ENCODE peak calls at places on chromosome 6, in five cellular contexts. U, L, V, M and E are unnamed samples.

GRCh38 chr6:76351275-76351674 is 278.8 kb upstream of the IMPG1 start:
- DNase-seq in V (no peak), U (peak; percentile 36), M (no peak), L (no peak), E (peak; percentile 53)

GRCh38 chr6:45854343-45854742 is 161.3 kb downstream of the CLIC5 start:
- DNase-seq in U (no peak), V (no peak), M (no peak), L (no peak), E (no peak)

GRCh38 chr6:16947461-16948159 is 154.2 kb upstream of the STMND1 start:
- DNase-seq in U (no peak), M (peak; percentile 100), L (no peak), V (peak; percentile 98), E (peak; percentile 88)

GRCh38 chr6:132005177-132005576 is 54.0 kb upstream of the CCN2 start:
- DNase-seq in M (no peak), V (no peak), U (no peak), L (no peak), E (no peak)

GRCh38 chr6:166660157-166660686 is 33.2 kb upstream of the RPS6KA2 start:
- DNase-seq in M (no peak), L (no peak), U (no peak), V (no peak), E (no peak)

GRCh38 chr6:67393356-67393755 is 1241.7 kb upstream of the ADGRB3 start:
- DNase-seq in V (peak; percentile 1), U (no peak), L (no peak), M (no peak), E (no peak)

GRCh38 chr6:121526282-121526681 is 90.8 kb downstream of the GJA1 start:
- DNase-seq in M (no peak), L (no peak), U (no peak), V (no peak), E (no peak)

GRCh38 chr6:106728296-106728870 is 99.0 kb downstream of the QRSL1 start:
- DNase-seq in M (no peak), L (no peak), V (no peak), U (no peak), E (peak; percentile 52)

GRCh38 chr6:12483712-12484111 is 193.6 kb downstream of the EDN1 start:
- DNase-seq in L (no peak), V (peak; percentile 60), U (no peak), M (peak; percentile 49), E (peak; percentile 76)

GRCh38 chr6:116922853-116923548 is 46.0 kb downstream of the RFX6 start:
- DNase-seq in L (no peak), U (no peak), M (no peak), V (no peak), E (no peak)

GRCh38 chr6:118333772-118334171 is 214.3 kb upstream of the PLN start:
- DNase-seq in U (no peak), L (no peak), V (no peak), M (no peak), E (no peak)

GRCh38 chr6:109503327-109504224 is 20.6 kb upstream of the ZBTB24 start:
- DNase-seq in U (no peak), L (no peak), M (peak; percentile 47), V (no peak), E (no peak)

GRCh38 chr6:30641048-30641447 is 5.9 kb upstream of the C6orf136 start:
- DNase-seq in L (no peak), V (no peak), U (no peak), M (no peak), E (no peak)

GRCh38 chr6:79813854-79814477 is 133.4 kb downstream of the ELOVL4 start:
- DNase-seq in U (peak; percentile 80), M (peak; percentile 68), L (peak; percentile 46), V (peak; percentile 75), E (peak; percentile 79)

GRCh38 chr6:157707576-157707975 is 115.5 kb upstream of the SNX9 start:
- DNase-seq in U (no peak), L (no peak), V (no peak), M (no peak), E (no peak)

GRCh38 chr6:25472314-25472713 is 179.7 kb upstream of the SCGN start:
- DNase-seq in V (no peak), M (no peak), L (no peak), U (no peak), E (peak; percentile 16)

DNA sequence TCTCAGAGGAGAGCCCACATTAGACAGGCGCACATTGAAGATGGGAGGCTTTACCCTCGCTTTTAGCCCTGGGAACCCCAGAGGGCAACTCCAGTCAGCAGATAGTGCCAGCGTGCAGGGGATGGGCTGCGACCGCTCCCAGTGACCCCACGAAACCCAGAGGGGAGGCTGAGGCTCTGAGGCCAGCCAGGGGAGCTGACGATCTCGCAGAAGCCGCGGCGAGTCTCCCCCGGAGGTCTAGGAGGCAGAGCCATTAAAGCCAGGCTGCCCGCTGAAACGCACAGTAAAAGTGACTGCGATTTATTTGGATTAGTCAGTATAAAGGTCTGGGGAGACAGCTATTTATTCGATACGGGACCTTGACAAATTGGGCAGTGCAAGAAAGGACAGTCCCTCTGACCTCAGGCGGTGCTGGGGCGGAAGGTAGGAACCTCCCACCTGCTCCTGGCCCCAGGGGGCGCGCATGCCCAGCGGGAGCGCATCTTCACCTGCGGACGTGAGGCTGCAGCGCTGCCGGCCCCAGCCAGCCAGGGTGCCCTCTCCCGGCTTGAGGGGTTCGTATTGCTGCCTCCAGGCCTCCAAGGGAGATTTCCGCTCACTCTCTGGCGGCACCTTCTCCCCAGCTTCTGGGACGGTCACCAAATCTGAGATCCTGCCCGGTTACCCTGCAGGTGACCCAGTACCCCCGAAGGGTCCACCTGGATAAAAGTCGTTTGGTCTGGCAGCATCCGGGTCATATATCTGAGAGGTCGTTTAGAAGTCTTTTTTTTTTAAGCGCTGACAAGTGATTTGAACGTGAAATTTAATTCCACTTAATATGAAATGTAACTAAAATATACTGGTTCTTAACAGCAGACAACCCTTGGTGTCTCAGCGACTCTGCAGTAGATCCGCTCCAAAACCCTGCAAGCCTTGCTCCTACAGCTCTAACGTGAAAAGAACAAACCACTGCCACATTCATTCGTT is 34.0 kb upstream of the TCF21 start:
- DNase-seq in V (no peak), M (no peak), U (no peak), L (no peak), E (no peak)
- TF ChIP-seq CTCF in V (no peak), M (no peak), U (no peak), L (no peak), E (no peak)

GRCh38 chr6:113184736-113185135 is 672.4 kb upstream of the MARCKS start:
- DNase-seq in M (peak; percentile 26), U (peak; percentile 59), L (peak; percentile 79), V (peak; percentile 59), E (no peak)

GRCh38 chr6:113181164-113181563 is 676.0 kb upstream of the MARCKS start:
- DNase-seq in V (no peak), L (no peak), M (no peak), U (no peak), E (no peak)

GRCh38 chr6:113185299-113185698 is 671.8 kb upstream of the MARCKS start:
- DNase-seq in L (peak; percentile 14), V (no peak), U (peak; percentile 15), M (no peak), E (no peak)

GRCh38 chr6:113184291-113184690 is 672.9 kb upstream of the MARCKS start:
- DNase-seq in M (peak; percentile 43), U (no peak), V (peak; percentile 78), L (no peak), E (no peak)

DNA sequence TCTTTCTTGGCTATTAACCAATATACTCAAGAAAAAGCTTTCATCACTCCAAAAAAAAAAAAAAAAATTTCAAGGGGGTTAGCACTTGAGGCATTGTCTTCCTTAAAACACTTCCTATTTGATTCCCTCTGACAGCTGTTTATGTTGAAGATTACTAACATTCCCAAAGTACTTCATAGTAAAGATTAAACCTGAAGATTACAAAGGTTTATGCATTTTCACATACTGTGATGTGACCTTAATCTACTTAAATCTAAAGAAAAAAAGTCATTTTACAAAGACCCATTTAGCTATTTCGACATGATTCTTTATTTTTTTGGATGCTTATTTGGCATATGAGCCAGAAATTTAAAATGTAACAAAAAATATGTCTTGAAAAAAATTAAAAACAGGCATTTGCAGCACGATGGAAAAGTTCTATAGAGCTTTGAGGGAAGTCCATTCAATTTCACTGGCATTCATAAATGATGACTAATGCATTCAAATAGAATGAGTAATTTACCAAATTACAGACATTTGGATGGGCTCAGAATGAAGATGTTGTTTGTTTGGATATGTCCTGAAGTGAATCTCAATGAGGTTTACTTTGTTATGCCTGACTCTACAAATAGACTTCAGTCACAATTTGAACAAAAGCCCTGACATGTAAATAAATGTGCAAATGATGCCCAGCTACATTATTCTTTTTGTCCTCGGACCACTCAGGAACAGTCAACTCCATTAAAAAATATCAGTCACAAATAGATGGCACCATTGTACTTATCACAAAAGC is 674.6 kb upstream of the MARCKS start:
- DNase-seq in U (no peak), V (peak; percentile 81), L (no peak), M (peak; percentile 71), E (peak; percentile 59)
- TF ChIP-seq CTCF in U (no peak), V (no peak), L (no peak), M (no peak), E (no peak)

DNA sequence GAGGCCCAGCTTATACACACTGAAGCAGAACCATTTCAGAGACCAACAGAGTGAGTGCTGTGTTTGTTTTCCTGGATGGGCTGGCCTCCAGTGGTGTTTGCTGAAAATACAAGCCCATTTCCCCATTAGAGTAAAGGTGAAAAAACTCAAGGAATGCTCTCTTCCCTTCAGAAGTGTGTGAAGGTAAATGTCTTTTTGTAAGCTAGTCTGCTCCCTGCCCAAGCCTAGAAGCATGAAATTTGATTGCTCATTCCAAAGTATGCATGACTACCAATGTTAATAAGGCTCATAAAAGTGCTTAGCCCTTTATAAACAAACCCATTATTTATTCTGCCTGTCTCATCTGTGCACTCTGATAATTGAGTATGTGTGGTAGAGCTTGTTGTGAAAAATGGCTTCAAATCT is 59.1 kb downstream of the ADGRF1 start:
- DNase-seq in M (no peak), U (no peak), V (no peak), L (no peak), E (no peak)
- TF ChIP-seq CTCF in M (no peak), U (no peak), V (no peak), L (peak; percentile 22), E (no peak)

GRCh38 chr6:620950-621349 is 36.0 kb downstream of the HUS1B start:
- DNase-seq in U (no peak), V (no peak), L (no peak), M (no peak), E (no peak)
- TF ChIP-seq CTCF in U (no peak), V (no peak), L (no peak), M (no peak), E (no peak)

GRCh38 chr6:2441881-2442475 is 196.6 kb upstream of the GMDS start:
- DNase-seq in L (no peak), M (no peak), U (no peak), V (no peak), E (no peak)
- TF ChIP-seq CTCF in L (no peak), M (no peak), U (no peak), V (no peak), E (no peak)

DNA sequence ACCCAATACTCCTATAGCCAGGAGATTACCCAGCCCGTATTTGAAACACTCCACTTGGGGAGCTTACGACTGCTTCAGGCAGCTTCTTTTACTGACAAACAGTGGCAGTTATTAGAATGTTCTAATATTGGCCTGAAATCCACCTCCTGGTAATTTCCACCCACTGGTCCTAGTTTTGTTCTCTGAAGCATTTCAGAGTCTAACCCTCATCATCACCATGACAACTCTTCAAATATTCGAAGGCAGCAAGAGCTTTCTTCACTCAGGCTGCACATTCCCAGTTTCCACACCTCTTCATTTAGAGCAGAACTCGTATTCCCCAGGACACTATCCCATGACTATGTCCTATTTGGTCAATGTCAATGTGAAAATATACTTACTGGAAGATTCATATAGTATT is 325.6 kb downstream of the UBE3D start:
- DNase-seq in U (no peak), M (no peak), V (no peak), L (no peak), E (no peak)
- TF ChIP-seq CTCF in U (no peak), M (no peak), V (no peak), L (no peak), E (no peak)